ENCODE peak calls at places on chromosomes 4 and X, in four cellular contexts. V, H, E and N are unnamed samples.

GRCh38 chrX:18278448-18278847 is 57.8 kb upstream of the BEND2 start:
- DNase-seq in V (no peak), H (no peak), E (no peak), N (no peak)

GRCh38 chrX:129427267-129427666 is 96.0 kb downstream of the SMARCA1 start:
- DNase-seq in V (no peak), H (no peak), E (no peak), N (no peak)

GRCh38 chr4:82681759-82682158 is 116.8 kb downstream of the SCD5 start:
- DNase-seq in V (no peak), H (no peak), E (no peak), N (no peak)

GRCh38 chrX:9558615-9559014 is 93.8 kb downstream of the TBL1X start:
- DNase-seq in V (no peak), H (no peak), E (no peak), N (no peak)

GRCh38 chr4:34183916-34184315 is 2060.4 kb downstream of the ARAP2 start:
- DNase-seq in V (no peak), H (no peak), E (no peak), N (peak)

GRCh38 chrX:41491267-41492004 is 44.3 kb downstream of the NYX start:
- DNase-seq in V (no peak), H (no peak), E (no peak), N (no peak)

GRCh38 chr4:39235701-39236100 is 53.4 kb downstream of the WDR19 start:
- DNase-seq in V (no peak), H (no peak), E (no peak), N (no peak)

GRCh38 chr4:55330241-55330640 is 15.8 kb upstream of the SRD5A3 start:
- DNase-seq in V (no peak), H (no peak), E (no peak), N (no peak)

GRCh38 chr4:7992846-7993245 is 53.2 kb upstream of the AFAP1 start:
- DNase-seq in V (no peak), H (no peak), E (no peak), N (no peak)

GRCh38 chr4:37735578-37735977 is 49.4 kb upstream of the RELL1 start:
- DNase-seq in V (no peak), H (no peak), E (no peak), N (no peak)

GRCh38 chr4:142035556-142035955 is 399.2 kb downstream of the IL15 start:
- DNase-seq in V (no peak), H (no peak), E (no peak), N (no peak)

GRCh38 chr4:126702747-126703146 is 930.0 kb upstream of the INTU start:
- DNase-seq in V (no peak), H (no peak), E (no peak), N (no peak)

GRCh38 chrX:71169586-71169985 is 24.9 kb downstream of the NLGN3 start:
- DNase-seq in V (no peak), H (no peak), E (no peak), N (no peak)

GRCh38 chr4:160009656-160010493 is 907.0 kb downstream of the RAPGEF2 start:
- DNase-seq in V (no peak), H (no peak), E (no peak), N (no peak)

GRCh38 chr4:114302472-114302871 is 296.1 kb upstream of the UGT8 start:
- DNase-seq in V (no peak), H (no peak), E (no peak), N (no peak)

GRCh38 chr4:84644087-84644486 is 61.2 kb downstream of the CDS1 start:
- DNase-seq in V (no peak), H (no peak), E (no peak), N (no peak)

GRCh38 chrX:136529795-136530194 is 2.2 kb upstream of the VGLL1 start:
- DNase-seq in V (no peak), H (no peak), E (peak), N (no peak)

GRCh38 chrX:136534131-136534530 is 2.1 kb downstream of the VGLL1 start:
- DNase-seq in V (no peak), H (no peak), E (no peak), N (no peak)

GRCh38 chrX:136525738-136526606 is 6.0 kb upstream of the VGLL1 start:
- DNase-seq in V (no peak), H (no peak), E (no peak), N (no peak)

GRCh38 chrX:136528645-136529315 is 3.2 kb upstream of the VGLL1 start:
- DNase-seq in V (no peak), H (no peak), E (peak), N (peak)

GRCh38 chrX:136531951-136532350 is at the start of gene VGLL1:
- DNase-seq in V (no peak), H (no peak), E (no peak), N (no peak)
- TF ChIP-seq SP1 in V (no peak), H (no peak), E (no peak), N (no peak)

DNA sequence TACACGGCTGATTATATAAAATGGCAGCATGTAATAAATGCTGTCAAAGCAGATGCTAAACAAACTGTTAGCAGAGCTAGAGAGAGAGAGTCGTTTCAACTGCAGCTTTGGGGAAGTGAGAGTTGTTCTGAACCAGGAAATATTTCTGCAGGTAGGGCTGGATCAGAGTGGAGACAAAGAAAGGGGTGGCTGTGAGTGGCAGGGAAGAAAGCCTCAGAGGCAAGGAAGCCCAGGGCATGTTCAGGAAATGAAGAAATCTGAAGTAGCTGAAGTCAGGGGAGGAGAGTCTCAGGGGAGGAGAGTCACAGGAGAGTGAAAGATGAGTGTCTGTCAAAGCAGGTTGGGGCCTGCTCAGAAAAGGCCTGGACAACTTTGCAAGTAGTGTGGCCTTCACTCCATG is 48.4 kb upstream of the RPS6KA3 start:
- DNase-seq in V (peak), H (no peak), E (no peak), N (no peak)
- TF ChIP-seq BHLHE40 in V (no peak), H (no peak), E (no peak), N (no peak)

GRCh38 chr4:147683717-147684700 is at the start of gene PRMT9:
- DNase-seq in V (peak), H (peak), E (peak), N (peak)

GRCh38 chr4:147693202-147693601 is 9.2 kb upstream of the PRMT9 start:
- DNase-seq in V (no peak), H (no peak), E (no peak), N (no peak)

GRCh38 chr4:147683172-147683571 is 791 bp downstream of the PRMT9 start:
- DNase-seq in V (no peak), H (peak), E (peak), N (peak)

GRCh38 chr4:147691820-147692219 is 7.9 kb upstream of the PRMT9 start:
- DNase-seq in V (no peak), H (no peak), E (no peak), N (no peak)

GRCh38 chr4:147689062-147689461 is 5.1 kb upstream of the PRMT9 start:
- DNase-seq in V (no peak), H (no peak), E (no peak), N (no peak)
- TF ChIP-seq FOXK2 in V (no peak), H (no peak), E (no peak), N (no peak)

GRCh38 chr4:137934921-137935320 is 307.2 kb downstream of the SLC7A11 start:
- DNase-seq in V (no peak), H (no peak), E (no peak), N (no peak)
- TF ChIP-seq SP1 in V (no peak), H (no peak), E (no peak), N (no peak)

GRCh38 chr4:185357220-185357619 is 38.5 kb downstream of the LRP2BP start:
- DNase-seq in V (no peak), H (no peak), E (no peak), N (no peak)

GRCh38 chr4:185361872-185362271 is 33.9 kb downstream of the LRP2BP start:
- DNase-seq in V (no peak), H (no peak), E (no peak), N (no peak)

GRCh38 chr4:185357733-185358440 is 37.8 kb downstream of the LRP2BP start:
- DNase-seq in V (no peak), H (no peak), E (peak), N (no peak)

GRCh38 chr4:185358514-185359433 is 37.0 kb downstream of the LRP2BP start:
- DNase-seq in V (no peak), H (peak), E (peak), N (no peak)

GRCh38 chr4:185359767-185360446 is 35.8 kb downstream of the LRP2BP start:
- DNase-seq in V (no peak), H (no peak), E (peak), N (no peak)
- TF ChIP-seq BHLHE40 in V (no peak), H (no peak), E (peak), N (no peak)

DNA sequence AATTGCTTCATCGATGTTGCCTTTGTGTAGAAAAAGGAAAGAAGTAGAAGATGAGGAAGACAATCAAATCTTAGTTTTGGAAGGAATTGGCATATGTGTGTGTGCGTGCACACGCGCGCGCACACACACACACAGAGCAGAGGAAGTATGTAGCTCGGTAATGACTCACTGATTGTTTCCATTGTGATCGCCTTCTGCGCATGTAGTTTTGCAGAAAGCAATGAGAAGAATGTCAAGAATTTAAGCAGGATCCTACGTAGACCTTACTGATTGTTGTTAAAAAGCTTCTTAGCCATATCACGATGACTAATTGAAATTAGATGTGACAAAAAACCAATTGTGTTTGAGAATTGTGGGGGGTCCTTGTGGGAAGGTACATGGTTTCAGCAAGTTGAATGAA is 12.8 kb upstream of the LIMCH1 start:
- DNase-seq in V (no peak), H (no peak), E (no peak), N (no peak)
- TF ChIP-seq FOXK2 in V (no peak), H (no peak), E (no peak), N (no peak)

DNA sequence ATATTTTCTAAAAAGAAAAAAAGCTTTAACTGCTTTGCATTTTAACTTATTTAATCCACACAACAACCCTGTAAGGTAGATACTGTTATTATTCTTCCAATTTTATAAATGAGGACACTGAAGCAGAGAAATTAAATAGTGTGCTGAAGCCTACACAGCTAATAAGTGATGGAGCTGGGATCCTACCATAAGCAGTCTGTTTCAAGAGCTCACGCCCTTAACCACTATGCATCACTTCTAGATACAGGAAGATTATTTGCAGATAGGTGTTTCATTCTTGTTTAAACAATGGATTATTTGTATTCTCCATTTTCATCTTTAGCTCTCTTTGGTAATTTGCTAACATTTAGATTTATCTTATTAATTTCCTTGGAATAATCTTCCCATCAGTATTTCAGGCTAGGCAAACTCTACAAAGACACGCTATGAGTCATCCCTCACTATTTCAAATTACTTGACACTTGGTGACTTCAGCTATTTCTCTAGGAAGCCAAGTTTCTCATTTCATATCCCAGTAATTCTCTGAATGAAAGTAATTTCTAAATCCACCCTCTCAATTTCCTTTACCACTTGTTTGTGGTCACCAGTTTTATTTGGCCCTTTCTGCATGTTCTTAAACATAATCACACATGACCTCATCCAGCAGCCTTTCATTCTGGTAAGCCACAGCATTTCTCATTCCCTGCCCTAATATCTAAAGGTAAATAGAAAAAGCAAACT is 67.3 kb downstream of the ASB9 start:
- DNase-seq in V (peak), H (no peak), E (no peak), N (no peak)
- TF ChIP-seq SP1 in V (no peak), H (no peak), E (no peak), N (no peak)